ENCODE peak calls at places on chromosomes 6 and 20, in four cellular contexts. G is OCI-M1, W is AG09309, Q is NCI-H2029. J is an unnamed sample.

GRCh38 chr6:143059616-143060353 is 904 bp upstream of the AIG1 start:
- DNase-seq in G (peak; percentile 83), W (peak; percentile 89), Q (peak; percentile 49), J (no peak)

GRCh38 chr6:126633362-126633761 is 293.4 kb downstream of the CENPW start:
- DNase-seq in G (peak; percentile 42), W (no peak), Q (no peak), J (no peak)

GRCh38 chr6:162706236-162706635 is 21.3 kb downstream of the PRKN start:
- DNase-seq in G (peak; percentile 8), W (no peak), Q (no peak), J (peak; percentile 74)

GRCh38 chr6:305371-306206 is 13.3 kb downstream of the DUSP22 start:
- DNase-seq in G (no peak), W (no peak), Q (no peak), J (no peak)

GRCh38 chr20:62238569-62239277 is 402 bp downstream of the OSBPL2 start:
- DNase-seq in G (no peak), W (no peak), Q (peak; percentile 17), J (no peak)

GRCh38 chr6:18350271-18350670 is 36.9 kb upstream of the RNF144B start:
- DNase-seq in G (no peak), W (no peak), Q (no peak), J (no peak)

GRCh38 chr6:89482136-89482535 is 49.2 kb downstream of the ANKRD6 start:
- DNase-seq in G (no peak), W (no peak), Q (no peak), J (no peak)

GRCh38 chr6:37308084-37308817 is 45.5 kb upstream of the RNF8 start:
- DNase-seq in G (no peak), W (no peak), Q (peak; percentile 98), J (no peak)

GRCh38 chr20:8454137-8454712 is 322.2 kb downstream of the PLCB1 start:
- DNase-seq in G (peak; percentile 38), W (peak; percentile 48), Q (peak; percentile 30), J (peak; percentile 57)

GRCh38 chr6:22308939-22309338 is 12.1 kb upstream of the PRL start:
- DNase-seq in G (no peak), W (no peak), Q (no peak), J (no peak)

GRCh38 chr6:149925974-149926777 is 3.3 kb upstream of the RAET1G start:
- DNase-seq in G (peak; percentile 86), W (peak; percentile 25), Q (peak; percentile 62), J (peak; percentile 91)

GRCh38 chr20:64063389-64064144 is 569 bp downstream of the TCEA2 start:
- DNase-seq in G (no peak), W (no peak), Q (no peak), J (no peak)

GRCh38 chr6:118632359-118632758 is 19.0 kb downstream of the CEP85L start:
- DNase-seq in G (peak; percentile 55), W (no peak), Q (no peak), J (no peak)

GRCh38 chr20:49647509-49647908 is 66.2 kb downstream of the B4GALT5 start:
- DNase-seq in G (no peak), W (no peak), Q (no peak), J (no peak)

GRCh38 chr6:105135907-105136432 is 43.8 kb downstream of the POPDC3 start:
- DNase-seq in G (no peak), W (no peak), Q (no peak), J (no peak)

GRCh38 chr6:159595173-159595572 is 97.9 kb downstream of the SOD2 start:
- DNase-seq in G (no peak), W (no peak), Q (no peak), J (no peak)

GRCh38 chr20:7180261-7181045 is 413.0 kb downstream of the BMP2 start:
- DNase-seq in G (no peak), W (no peak), Q (no peak), J (no peak)

GRCh38 chr6:130140084-130140483 is 82.7 kb downstream of the SAMD3 start:
- DNase-seq in G (peak; percentile 72), W (no peak), Q (no peak), J (no peak)

GRCh38 chr6:166515072-166515810 is 71.2 kb downstream of the RAMACL start:
- DNase-seq in G (no peak), W (peak; percentile 59), Q (no peak), J (no peak)

GRCh38 chr6:82363368-82364086 is at the start of gene TPBG:
- DNase-seq in G (peak; percentile 67), W (peak; percentile 60), Q (peak; percentile 96), J (peak; percentile 80)

GRCh38 chr6:30100585-30101422 is 12.1 kb downstream of the TRIM31 start:
- DNase-seq in G (no peak), W (no peak), Q (no peak), J (peak; percentile 54)

GRCh38 chr20:33470457-33470856 is 19.4 kb upstream of the CBFA2T2 start:
- DNase-seq in G (no peak), W (no peak), Q (no peak), J (no peak)

J was measured in KBM-7.